ENCODE peak calls at places on chromosome 6, in five cellular contexts. S, C, F, B and J are unnamed samples.

GRCh38 chr6:38755207-38755606 is 40.1 kb downstream of the DNAH8 start:
- DNase-seq in B (no peak), F (no peak), S (no peak), C (no peak), J (no peak)

GRCh38 chr6:144931172-144932035 is 646.3 kb downstream of the UTRN start:
- DNase-seq in C (peak), S (no peak), B (peak), F (no peak), J (peak)

GRCh38 chr6:168047841-168048723 is 30.9 kb downstream of the FRMD1 start:
- DNase-seq in B (no peak), F (no peak), S (no peak), C (no peak), J (no peak)

GRCh38 chr6:131924881-131925474 is 26.2 kb downstream of the CCN2 start:
- DNase-seq in F (no peak), C (peak), S (no peak), B (peak), J (no peak)

GRCh38 chr6:94636780-94637385 is 940.5 kb upstream of the MANEA start:
- DNase-seq in C (peak), S (no peak), B (peak), F (no peak), J (peak)

GRCh38 chr6:131116755-131117360 is 18.4 kb upstream of the AKAP7 start:
- DNase-seq in F (no peak), C (peak), B (peak), S (peak), J (peak)

GRCh38 chr6:114648847-114649246 is 306.0 kb upstream of the HS3ST5 start:
- DNase-seq in F (no peak), C (no peak), B (no peak), S (no peak), J (no peak)

GRCh38 chr6:134114918-134115714 is 62.7 kb upstream of the SLC2A12 start:
- DNase-seq in C (no peak), B (no peak), F (no peak), S (no peak), J (no peak)

GRCh38 chr6:1613631-1614447 is 4.1 kb downstream of the FOXC1 start:
- DNase-seq in B (no peak), C (peak), S (no peak), F (no peak), J (peak)

GRCh38 chr6:106069478-106069877 is 16.7 kb upstream of the PRDM1 start:
- DNase-seq in S (no peak), F (no peak), C (peak), B (peak), J (peak)

GRCh38 chr6:169070506-169071176 is 183.0 kb downstream of the THBS2 start:
- DNase-seq in F (no peak), S (no peak), C (peak), B (peak), J (no peak)

GRCh38 chr6:27238010-27238983 is 9.2 kb upstream of the PRSS16 start:
- DNase-seq in C (no peak), B (no peak), F (no peak), S (no peak), J (no peak)
- H3K27ac ChIP-seq in C (no peak), B (no peak), F (no peak), S (no peak), J (no peak)

GRCh38 chr6:90216081-90216977 is 80.3 kb downstream of the BACH2 start:
- DNase-seq in F (no peak), C (peak), B (peak), S (no peak), J (no peak)
- TF ChIP-seq MXI1 in F (no peak), C (no peak), B (no peak), S (no peak), J (no peak)

DNA sequence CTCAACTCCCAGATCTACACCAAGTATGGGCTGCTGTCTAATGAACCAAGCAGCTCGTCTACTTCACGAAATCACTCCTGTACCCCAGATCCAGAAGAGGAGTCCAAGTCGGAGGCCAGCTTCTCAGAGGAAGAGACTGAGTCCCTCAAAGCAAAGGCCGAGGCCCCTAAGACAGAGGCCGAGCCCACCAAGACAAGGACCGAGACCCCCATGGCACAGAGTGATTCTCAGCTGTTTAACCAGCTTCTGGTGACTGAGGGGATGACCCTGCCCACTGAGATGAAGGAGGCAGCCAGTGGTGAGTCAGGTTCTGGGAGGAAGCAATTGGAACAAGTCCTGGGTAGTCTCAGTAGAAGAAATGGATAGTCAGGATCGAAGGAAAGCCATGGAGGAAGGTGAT is 5.8 kb downstream of the CUL9 start:
- DNase-seq in B (no peak), F (no peak), C (no peak), S (no peak), J (no peak)
- TF ChIP-seq USF2 in B (no peak), F (no peak), C (no peak), S (no peak), J (no peak)

DNA sequence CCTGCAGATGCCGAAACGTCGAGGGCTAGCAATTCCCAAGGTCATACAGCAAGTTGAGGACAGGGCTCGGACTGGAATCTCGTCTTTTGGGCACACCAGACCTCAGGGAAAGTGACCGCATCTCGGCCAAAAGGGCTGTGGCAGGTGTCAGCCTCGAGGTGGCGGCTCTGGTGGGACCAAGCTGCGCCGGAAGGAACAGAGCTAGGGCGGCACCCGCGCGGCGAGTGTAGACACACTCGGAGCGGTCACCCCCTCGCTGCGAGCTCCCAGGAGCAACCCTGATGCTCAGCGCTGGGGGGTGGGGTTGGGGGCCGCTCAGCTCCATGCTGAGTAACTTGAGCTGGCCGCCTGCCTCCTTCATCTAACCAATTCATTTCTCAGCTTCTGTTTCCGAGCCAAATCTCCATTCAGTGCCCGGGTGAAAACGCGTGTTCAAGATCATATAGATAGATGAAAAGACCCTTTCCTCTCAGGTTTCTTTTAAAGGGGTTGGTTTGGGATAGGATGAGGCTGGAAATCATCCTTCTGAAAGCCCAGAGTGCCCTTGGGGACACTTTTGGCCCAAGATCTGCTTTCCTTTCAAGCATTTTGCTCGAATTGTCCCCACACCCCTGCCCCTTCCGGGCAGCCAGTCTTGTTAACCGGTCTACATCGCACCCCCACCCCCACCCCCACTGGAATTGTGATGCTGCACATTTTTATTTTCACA is 2.3 kb upstream of the TUBB2B start:
- DNase-seq in C (no peak), S (peak), F (no peak), B (no peak), J (peak)
- H3K27ac ChIP-seq in C (no peak), S (no peak), F (no peak), B (no peak), J (peak)

GRCh38 chr6:50062051-50062450 is 12.3 kb upstream of the DEFB112 start:
- DNase-seq in S (peak), C (peak), B (peak), F (no peak), J (peak)
- TF ChIP-seq MXI1 in S (no peak), C (no peak), B (no peak), F (no peak), J (no peak)

GRCh38 chr6:44059359-44060342 is 67.6 kb downstream of the MRPL14 start:
- DNase-seq in B (no peak), S (no peak), C (peak), F (no peak), J (no peak)
- TF ChIP-seq USF2 in B (no peak), S (no peak), C (no peak), F (no peak), J (no peak)

GRCh38 chr6:10964684-10965083 is 77.8 kb downstream of the SYCP2L start:
- DNase-seq in C (no peak), S (no peak), B (no peak), F (peak), J (no peak)
- H3K27ac ChIP-seq in C (no peak), S (no peak), B (no peak), F (no peak), J (no peak)

DNA sequence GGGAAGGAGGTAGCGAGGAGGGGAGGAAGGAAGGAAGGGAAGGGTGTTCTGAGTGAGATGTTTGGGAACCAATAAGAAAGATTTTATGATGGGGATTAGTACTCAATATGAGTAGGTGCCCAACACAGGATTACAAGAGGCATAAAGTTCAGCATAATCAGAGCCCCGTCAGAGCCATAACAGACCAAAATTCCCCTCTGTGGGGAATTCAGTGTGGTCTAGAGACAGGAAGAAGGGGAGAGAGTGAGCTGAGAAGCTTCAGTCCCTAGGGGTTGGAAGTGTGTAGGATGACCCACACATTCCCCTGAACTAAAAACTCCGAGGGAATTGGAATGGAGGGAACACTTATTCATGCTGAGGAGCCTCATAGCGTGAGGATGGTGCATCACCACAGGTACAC is 160.3 kb upstream of the SASH1 start:
- DNase-seq in B (no peak), F (no peak), C (no peak), S (no peak), J (no peak)
- TF ChIP-seq MXI1 in B (no peak), F (no peak), C (no peak), S (no peak), J (no peak)

GRCh38 chr6:35415065-35415880 is 36.9 kb upstream of the FANCE start:
- DNase-seq in C (peak), S (peak), F (no peak), B (peak), J (peak)
- TF ChIP-seq USF2 in C (no peak), S (no peak), F (no peak), B (no peak), J (no peak)